ENCODE peak calls at places on chromosomes 13 and 19, in seven cellular contexts. B is A673, W is astrocyte, K is neuronal stem cell, P is body of pancreas, S is tibial artery, V is H1. T is an unnamed sample. For H3K4me1 and H3K27me3, the result is how much of the 10 kb centered on the place peaks cover.

GRCh38 chr19:28847468-28847867 is 365.5 kb downstream of the UQCRFS1 start:
- DNase-seq in B (no peak), W (no peak), K (no peak), P (no peak), S (no peak), V (no peak), T (no peak)

GRCh38 chr19:46967578-46968018 is 52.0 kb upstream of the NPAS1 start:
- DNase-seq in B (no peak), W (no peak), K (no peak), P (no peak), S (peak), V (no peak), T (no peak)

GRCh38 chr13:39483326-39483725 is 119.7 kb downstream of the LHFPL6 start:
- DNase-seq in B (peak), W (no peak), K (no peak), P (no peak), S (no peak), V (no peak), T (no peak)

GRCh38 chr19:3443840-3444694 is 36.3 kb downstream of the SMIM24 start:
- DNase-seq in B (no peak), W (no peak), K (peak), P (peak), S (no peak), V (peak), T (peak)

GRCh38 chr13:100650321-100650720 is 24.3 kb downstream of the TMTC4 start:
- DNase-seq in B (no peak), W (no peak), K (no peak), P (no peak), S (no peak), V (no peak), T (peak)

GRCh38 chr19:4215807-4216206 is 13.5 kb upstream of the EBI3 start:
- DNase-seq in B (no peak), W (no peak), K (no peak), P (no peak), S (no peak), V (no peak), T (no peak)

GRCh38 chr13:94028234-94029145 is 451.0 kb downstream of the DCT start:
- DNase-seq in B (no peak), W (no peak), K (no peak), P (no peak), S (no peak), V (no peak), T (no peak)

GRCh38 chr19:11784356-11784755 is 14.0 kb upstream of the ZNF491 start:
- DNase-seq in B (no peak), W (no peak), K (no peak), P (no peak), S (no peak), V (no peak), T (no peak)

GRCh38 chr19:31138077-31138476 is 211.2 kb downstream of the TSHZ3 start:
- DNase-seq in B (no peak), W (no peak), K (no peak), P (no peak), S (no peak), V (no peak), T (no peak)

GRCh38 chr19:14441041-14441938 is 8.2 kb downstream of the PKN1 start:
- DNase-seq in B (no peak), W (no peak), K (no peak), P (no peak), S (no peak), V (no peak), T (no peak)

GRCh38 chr13:83221813-83222241 is 660.4 kb downstream of the SLITRK1 start:
- DNase-seq in B (no peak), W (peak), K (no peak), P (no peak), S (no peak), V (no peak), T (no peak)

GRCh38 chr19:31385744-31386143 is 36.5 kb upstream of the TSHZ3 start:
- DNase-seq in B (no peak), W (no peak), K (no peak), P (no peak), S (no peak), V (no peak), T (no peak)

GRCh38 chr19:58562126-58563033 is 4.0 kb upstream of the UBE2M start:
- DNase-seq in B (peak), W (peak), K (no peak), P (peak), S (no peak), V (no peak), T (peak)

GRCh38 chr13:60757481-60757880 is 360.5 kb downstream of the TDRD3 start:
- DNase-seq in B (no peak), W (no peak), K (no peak), P (no peak), S (no peak), V (no peak), T (no peak)

GRCh38 chr13:81639984-81640582 is 1299.2 kb upstream of the SPRY2 start:
- DNase-seq in B (peak), W (no peak), K (no peak), P (no peak), S (no peak), V (peak), T (no peak)

GRCh38 chr19:29686285-29686805 is 21.1 kb downstream of the PLEKHF1 start:
- DNase-seq in B (no peak), W (no peak), K (no peak), P (no peak), S (no peak), V (no peak), T (no peak)

GRCh38 chr19:35977446-35978222 is 17.4 kb upstream of the SDHAF1 start:
- DNase-seq in B (peak), W (no peak), K (no peak), P (no peak), S (no peak), V (peak), T (peak)

GRCh38 chr13:69585656-69586055 is 522.0 kb upstream of the ATXN8OS start:
- DNase-seq in B (peak), W (no peak), K (no peak), P (no peak), S (no peak), V (no peak), T (no peak)

GRCh38 chr19:15633122-15633521 is 7.6 kb upstream of the CYP4F3 start:
- DNase-seq in B (no peak), W (no peak), K (no peak), P (no peak), S (no peak), V (no peak), T (no peak)

GRCh38 chr13:91805605-91806004 is 407.2 kb downstream of the GPC5 start:
- DNase-seq in B (peak), W (no peak), K (no peak), P (no peak), S (no peak), V (no peak), T (no peak)

GRCh38 chr19:35223856-35224505 is 4.6 kb downstream of the FAM187B start:
- DNase-seq in B (no peak), W (no peak), K (no peak), P (no peak), S (no peak), V (no peak), T (no peak)

GRCh38 chr19:43780706-43781525 is at the start of gene KCNN4:
- DNase-seq in B (no peak), W (peak), K (no peak), P (no peak), S (no peak), V (no peak), T (no peak)

GRCh38 chr19:43779820-43780219 is 953 bp downstream of the KCNN4 start:
- DNase-seq in B (no peak), W (no peak), K (no peak), P (no peak), S (no peak), V (no peak), T (no peak)

GRCh38 chr19:43778651-43779050 is 2.1 kb downstream of the KCNN4 start:
- DNase-seq in B (no peak), W (no peak), K (no peak), P (no peak), S (no peak), V (no peak), T (no peak)

GRCh38 chr19:43777163-43777700 is 3.5 kb downstream of the KCNN4 start:
- DNase-seq in B (peak), W (peak), K (no peak), P (no peak), S (no peak), V (no peak), T (no peak)

DNA sequence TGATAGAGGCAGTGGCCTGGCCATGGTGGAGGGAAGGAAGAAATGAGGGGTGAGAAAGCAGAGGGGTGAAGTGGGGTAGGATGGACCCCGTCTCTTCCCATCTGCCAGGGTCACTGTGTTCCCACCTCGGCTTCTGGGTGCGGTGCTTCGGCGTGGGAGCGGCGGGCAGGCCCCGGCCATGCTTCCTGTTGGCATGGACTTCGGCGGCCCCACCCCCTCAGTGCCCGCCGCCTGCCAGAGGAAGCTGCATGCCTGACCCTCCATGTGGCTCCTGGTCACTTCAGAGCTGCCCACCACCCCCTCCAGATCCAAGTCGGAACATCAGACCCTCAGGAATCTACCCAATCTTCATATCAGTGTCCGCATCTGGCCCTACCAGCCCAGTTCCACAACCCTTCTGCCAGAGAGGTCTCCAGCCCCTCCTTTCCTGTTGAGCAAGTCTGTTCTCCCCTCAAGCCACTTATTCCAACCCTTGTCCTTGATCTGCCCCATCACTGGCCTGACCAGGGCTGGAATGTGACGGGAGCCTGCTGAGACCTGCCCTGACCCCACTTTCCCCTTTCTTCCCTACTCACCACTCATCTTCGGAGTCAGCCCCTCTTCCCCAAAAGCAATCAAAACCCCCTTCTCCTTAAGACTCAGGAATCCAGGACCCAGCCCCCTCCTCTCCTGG is 1.5 kb downstream of the KCNN4 start:
- DNase-seq in B (no peak), W (no peak), K (no peak), P (no peak), S (no peak), V (no peak), T (no peak)
- H3K4me1 ChIP-seq in B (under half), W (under half), K (under half), P (under half), S (under half), V (under half), T (under half)

DNA sequence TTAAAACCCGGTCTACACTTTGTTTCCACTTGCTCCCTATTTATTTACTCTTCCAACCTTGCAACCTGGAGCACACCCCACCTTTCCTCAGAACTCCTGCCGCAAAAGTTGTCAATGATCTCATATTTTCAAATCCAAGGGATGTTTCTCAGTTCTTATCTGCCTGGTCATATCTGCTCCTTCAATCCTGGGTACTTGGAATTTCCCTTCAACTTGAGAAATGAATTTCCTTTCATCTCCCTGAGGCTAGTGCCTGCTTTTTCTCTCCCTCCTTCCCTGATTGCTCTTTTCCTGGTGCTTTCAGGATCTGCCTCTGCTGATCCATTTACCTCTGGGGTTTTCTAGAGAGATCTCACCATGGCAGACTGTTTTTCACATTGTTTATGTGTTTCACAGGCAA is 154.8 kb upstream of the IRS2 start:
- DNase-seq in B (no peak), W (no peak), K (no peak), P (no peak), S (no peak), V (no peak), T (peak)
- H3K27me3 ChIP-seq in B (under half), W (under half), K (under half), P (under half), S (under half), V (under half), T (under half)

DNA sequence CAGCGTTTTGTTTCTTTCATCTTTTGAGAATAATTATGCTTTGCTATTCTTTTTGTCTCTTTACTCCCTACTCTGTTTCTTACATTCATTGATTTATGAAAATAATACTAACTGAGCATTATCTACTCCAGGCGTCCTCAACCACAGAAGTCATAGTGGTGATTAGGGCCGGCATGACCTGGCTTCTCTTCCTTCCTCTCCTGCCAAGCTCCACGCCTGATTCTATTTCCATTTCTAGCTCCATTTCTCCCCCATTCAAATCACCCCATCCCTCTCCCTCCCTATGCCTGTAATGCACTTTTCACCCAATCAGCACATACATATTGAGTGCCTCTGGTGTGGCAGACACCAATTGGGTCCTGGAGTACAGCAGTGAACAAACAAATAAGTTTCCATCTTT is 183.2 kb upstream of the GPR12 start:
- DNase-seq in B (no peak), W (no peak), K (no peak), P (no peak), S (no peak), V (no peak), T (no peak)
- H3K4me3 ChIP-seq in B (no peak), W (no peak), K (no peak), P (no peak), S (no peak), V (no peak), T (no peak)

GRCh38 chr19:662207-662961 is 630 bp downstream of the RNF126 start:
- DNase-seq in B (no peak), W (peak), K (no peak), P (peak), S (no peak), V (no peak), T (peak)
- H3K4me1 ChIP-seq in B (under half), W (under half), K (under half), P (half or more), S (under half), V (under half), T (under half)

DNA sequence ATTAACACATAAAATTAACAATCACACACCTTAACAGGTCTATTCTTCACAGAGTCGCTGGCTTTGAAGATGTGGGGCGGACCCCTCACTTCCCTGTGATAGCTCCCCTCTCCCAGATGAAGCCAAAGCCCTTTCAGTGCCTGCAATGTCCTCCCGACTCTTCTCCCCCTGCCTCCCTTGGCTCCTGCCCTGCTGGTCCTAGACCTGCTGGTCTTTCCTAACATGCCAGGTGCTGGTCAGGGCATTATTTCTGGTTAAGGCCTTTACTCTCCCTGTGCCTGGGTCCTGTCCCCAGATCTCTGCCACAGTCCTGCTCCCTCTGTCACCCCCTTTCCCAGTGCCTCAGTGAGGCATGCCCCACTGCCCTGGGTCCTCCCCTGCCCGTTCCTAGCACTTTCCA is 12.2 kb downstream of the ERICH6B start:
- DNase-seq in B (no peak), W (no peak), K (no peak), P (no peak), S (no peak), V (no peak), T (no peak)
- H3K27me3 ChIP-seq in B (under half), W (under half), K (under half), P (under half), S (under half), V (under half), T (under half)

GRCh38 chr19:7521551-7522071 is 813 bp upstream of the MCOLN1 start:
- DNase-seq in B (no peak), W (no peak), K (no peak), P (no peak), S (no peak), V (no peak), T (no peak)
- H3K4me3 ChIP-seq in B (peak), W (peak), K (peak), P (no peak), S (peak), V (peak), T (peak)

T was measured in endodermal cell.